ENCODE peak calls at places on chromosomes 7 and 10, in six cellular contexts. One of them, this sample, is unnamed.

GRCh38 chr7:25752967-25753791 is 398.8 kb upstream of the NFE2L3 start:
- DNase-seq in IMR-90: no peak
- DNase-seq in coronary artery: no peak
- DNase-seq in adrenal gland: no peak
- DNase-seq in AG10803: no peak
- DNase-seq in cardiac muscle cell: no peak
- DNase-seq in this sample: no peak

GRCh38 chr7:37369904-37370303 is 78.8 kb downstream of the ELMO1 start:
- DNase-seq in cardiac muscle cell: no peak
- DNase-seq in adrenal gland: no peak
- DNase-seq in IMR-90: no peak
- DNase-seq in AG10803: no peak
- DNase-seq in coronary artery: no peak
- DNase-seq in this sample: no peak

GRCh38 chr7:47228386-47229014 is 353.4 kb downstream of the TNS3 start:
- DNase-seq in adrenal gland: no peak
- DNase-seq in IMR-90: no peak
- DNase-seq in cardiac muscle cell: no peak
- DNase-seq in coronary artery: no peak
- DNase-seq in AG10803: no peak
- DNase-seq in this sample: no peak

GRCh38 chr7:37092548-37092947 is 356.1 kb downstream of the ELMO1 start:
- DNase-seq in adrenal gland: peak
- DNase-seq in cardiac muscle cell: no peak
- DNase-seq in AG10803: no peak
- DNase-seq in coronary artery: no peak
- DNase-seq in IMR-90: no peak
- DNase-seq in this sample: no peak

GRCh38 chr7:106392565-106392964 is 107.8 kb upstream of the NAMPT start:
- DNase-seq in AG10803: no peak
- DNase-seq in adrenal gland: no peak
- DNase-seq in cardiac muscle cell: no peak
- DNase-seq in coronary artery: no peak
- DNase-seq in IMR-90: no peak
- DNase-seq in this sample: no peak

GRCh38 chr10:121664671-121665070 is 66.4 kb upstream of the FGFR2 start:
- DNase-seq in adrenal gland: no peak
- DNase-seq in coronary artery: no peak
- DNase-seq in AG10803: no peak
- DNase-seq in IMR-90: no peak
- DNase-seq in cardiac muscle cell: no peak
- DNase-seq in this sample: no peak

GRCh38 chr7:47803846-47804245 is 144.4 kb downstream of the PKD1L1 start:
- DNase-seq in coronary artery: no peak
- DNase-seq in cardiac muscle cell: no peak
- DNase-seq in adrenal gland: no peak
- DNase-seq in AG10803: no peak
- DNase-seq in IMR-90: no peak
- DNase-seq in this sample: no peak

GRCh38 chr10:31028076-31028475 is 3.6 kb downstream of the ZNF438 start:
- DNase-seq in coronary artery: no peak
- DNase-seq in adrenal gland: no peak
- DNase-seq in IMR-90: no peak
- DNase-seq in cardiac muscle cell: peak
- DNase-seq in AG10803: peak
- DNase-seq in this sample: no peak

GRCh38 chr10:33421789-33422188 is 87.3 kb upstream of the NRP1 start:
- DNase-seq in AG10803: peak
- DNase-seq in IMR-90: peak
- DNase-seq in adrenal gland: peak
- DNase-seq in cardiac muscle cell: peak
- DNase-seq in coronary artery: peak
- DNase-seq in this sample: peak

GRCh38 chr10:128049226-128050010 is 76.8 kb downstream of the MKI67 start:
- DNase-seq in adrenal gland: no peak
- DNase-seq in AG10803: no peak
- DNase-seq in IMR-90: no peak
- DNase-seq in cardiac muscle cell: no peak
- DNase-seq in coronary artery: no peak
- DNase-seq in this sample: no peak

GRCh38 chr7:6917258-6917657 is 91.2 kb upstream of the CCZ1B start:
- DNase-seq in IMR-90: no peak
- DNase-seq in coronary artery: no peak
- DNase-seq in AG10803: no peak
- DNase-seq in cardiac muscle cell: no peak
- DNase-seq in adrenal gland: no peak
- DNase-seq in this sample: no peak

GRCh38 chr7:91137969-91138368 is 126.3 kb upstream of the FZD1 start:
- DNase-seq in adrenal gland: no peak
- DNase-seq in cardiac muscle cell: no peak
- DNase-seq in IMR-90: no peak
- DNase-seq in AG10803: no peak
- DNase-seq in coronary artery: no peak
- DNase-seq in this sample: no peak

GRCh38 chr7:108525327-108525984 is 479 bp downstream of the PNPLA8 start:
- DNase-seq in cardiac muscle cell: peak
- DNase-seq in AG10803: peak
- DNase-seq in IMR-90: peak
- DNase-seq in adrenal gland: no peak
- DNase-seq in coronary artery: no peak
- DNase-seq in this sample: peak

GRCh38 chr7:95820778-95821177 is 48.4 kb downstream of the DYNC1I1 start:
- DNase-seq in IMR-90: no peak
- DNase-seq in coronary artery: no peak
- DNase-seq in AG10803: no peak
- DNase-seq in cardiac muscle cell: no peak
- DNase-seq in adrenal gland: no peak
- DNase-seq in this sample: no peak

GRCh38 chr7:141659501-141659900 is 42.5 kb downstream of the DENND11 start:
- DNase-seq in IMR-90: no peak
- DNase-seq in AG10803: no peak
- DNase-seq in cardiac muscle cell: no peak
- DNase-seq in coronary artery: no peak
- DNase-seq in adrenal gland: no peak
- DNase-seq in this sample: no peak

GRCh38 chr7:55177589-55178261 is 158.9 kb downstream of the EGFR start:
- DNase-seq in coronary artery: no peak
- DNase-seq in cardiac muscle cell: peak
- DNase-seq in AG10803: peak
- DNase-seq in IMR-90: no peak
- DNase-seq in adrenal gland: no peak
- DNase-seq in this sample: no peak

GRCh38 chr10:83724471-83725241 is 414.7 kb upstream of the GHITM start:
- DNase-seq in IMR-90: no peak
- DNase-seq in AG10803: no peak
- DNase-seq in adrenal gland: no peak
- DNase-seq in cardiac muscle cell: peak
- DNase-seq in coronary artery: no peak
- DNase-seq in this sample: no peak

GRCh38 chr10:70381491-70382421 is 669 bp downstream of the LRRC20 start:
- DNase-seq in adrenal gland: peak
- DNase-seq in IMR-90: peak
- DNase-seq in coronary artery: no peak
- DNase-seq in cardiac muscle cell: peak
- DNase-seq in AG10803: no peak
- DNase-seq in this sample: no peak

GRCh38 chr10:43380610-43381222 is 9.3 kb downstream of the FXYD4 start:
- DNase-seq in IMR-90: peak
- DNase-seq in AG10803: peak
- DNase-seq in cardiac muscle cell: peak
- DNase-seq in coronary artery: no peak
- DNase-seq in adrenal gland: no peak
- DNase-seq in this sample: no peak

GRCh38 chr10:184911-185310 is 49.7 kb downstream of the ZMYND11 start:
- DNase-seq in IMR-90: peak
- DNase-seq in coronary artery: no peak
- DNase-seq in adrenal gland: no peak
- DNase-seq in AG10803: peak
- DNase-seq in cardiac muscle cell: no peak
- DNase-seq in this sample: peak

GRCh38 chr7:44197487-44197886 is 3.3 kb upstream of the YKT6 start:
- DNase-seq in coronary artery: no peak
- DNase-seq in cardiac muscle cell: no peak
- DNase-seq in adrenal gland: no peak
- DNase-seq in IMR-90: no peak
- DNase-seq in AG10803: no peak
- DNase-seq in this sample: no peak

GRCh38 chr7:7682856-7683255 is 35.6 kb downstream of the RPA3 start:
- DNase-seq in cardiac muscle cell: no peak
- DNase-seq in coronary artery: no peak
- DNase-seq in IMR-90: no peak
- DNase-seq in adrenal gland: no peak
- DNase-seq in AG10803: no peak
- DNase-seq in this sample: no peak

GRCh38 chr10:78688945-78689935 is 379.5 kb upstream of the ZMIZ1 start:
- DNase-seq in coronary artery: peak
- DNase-seq in cardiac muscle cell: peak
- DNase-seq in IMR-90: no peak
- DNase-seq in AG10803: peak
- DNase-seq in adrenal gland: no peak
- DNase-seq in this sample: no peak

GRCh38 chr7:64849250-64849923 is 53.7 kb upstream of the ZNF273 start:
- DNase-seq in IMR-90: peak
- DNase-seq in AG10803: peak
- DNase-seq in coronary artery: no peak
- DNase-seq in adrenal gland: no peak
- DNase-seq in cardiac muscle cell: peak
- DNase-seq in this sample: peak

GRCh38 chr7:100710452-100710851 is 4.5 kb downstream of the POP7 start:
- DNase-seq in adrenal gland: no peak
- DNase-seq in coronary artery: no peak
- DNase-seq in AG10803: no peak
- DNase-seq in cardiac muscle cell: no peak
- DNase-seq in IMR-90: no peak
- DNase-seq in this sample: no peak

GRCh38 chr10:112981553-112981952 is 31.5 kb downstream of the TCF7L2 start:
- DNase-seq in coronary artery: no peak
- DNase-seq in adrenal gland: no peak
- DNase-seq in cardiac muscle cell: no peak
- DNase-seq in IMR-90: no peak
- DNase-seq in AG10803: no peak
- DNase-seq in this sample: peak

GRCh38 chr10:71685554-71686202 is 33.9 kb downstream of the C10orf105 start:
- DNase-seq in cardiac muscle cell: no peak
- DNase-seq in adrenal gland: no peak
- DNase-seq in IMR-90: no peak
- DNase-seq in AG10803: no peak
- DNase-seq in coronary artery: no peak
- DNase-seq in this sample: no peak

GRCh38 chr10:92689663-92690210 is at the start of gene HHEX:
- DNase-seq in cardiac muscle cell: peak
- DNase-seq in adrenal gland: peak
- DNase-seq in AG10803: peak
- DNase-seq in IMR-90: peak
- DNase-seq in coronary artery: no peak
- DNase-seq in this sample: no peak
- TF ChIP-seq CTCF in cardiac muscle cell: no peak
- TF ChIP-seq CTCF in adrenal gland: no peak
- TF ChIP-seq CTCF in AG10803: no peak
- TF ChIP-seq CTCF in IMR-90: no peak
- TF ChIP-seq CTCF in coronary artery: no peak
- TF ChIP-seq CTCF in this sample: peak

DNA sequence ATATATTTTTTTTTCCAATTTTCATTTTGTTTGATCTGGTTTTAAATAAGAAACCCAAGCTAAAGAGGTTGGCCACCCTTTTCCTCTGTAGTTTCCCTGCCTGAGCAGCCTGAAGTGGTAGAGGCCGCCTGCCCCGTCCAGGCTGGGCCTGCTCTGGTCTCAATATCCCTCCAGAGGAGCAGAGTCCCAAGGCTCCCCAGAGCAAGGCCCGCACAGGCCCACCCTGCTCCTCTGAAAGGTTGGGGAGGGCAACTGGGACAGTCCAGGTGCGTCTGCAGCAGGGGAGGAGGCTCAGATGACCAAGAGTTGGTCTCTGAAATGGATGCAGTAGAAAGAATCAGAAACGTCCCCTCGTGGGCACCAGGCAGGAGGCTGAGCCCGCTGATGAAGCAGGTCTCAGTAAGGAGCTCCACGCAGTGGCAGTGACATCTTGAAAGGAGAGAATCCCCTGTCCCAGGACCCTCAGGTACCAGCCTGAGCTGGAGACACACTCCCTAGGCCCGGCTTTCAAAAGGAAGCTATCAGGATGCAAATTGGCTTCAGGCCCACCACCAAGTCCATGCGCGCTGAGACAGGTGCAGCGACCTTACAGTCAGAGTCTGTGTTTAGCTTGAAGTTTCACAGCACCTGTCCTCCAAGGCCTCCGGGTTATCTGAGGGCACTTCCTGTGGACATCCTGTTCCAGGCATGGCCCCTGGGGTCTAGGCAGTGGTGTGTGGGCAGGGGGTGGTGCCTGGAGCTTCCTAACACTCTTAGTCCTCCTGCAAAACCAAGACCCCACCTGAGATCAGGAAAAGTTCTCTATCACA is 37.7 kb downstream of the EN2 start:
- DNase-seq in coronary artery: no peak
- DNase-seq in cardiac muscle cell: no peak
- DNase-seq in AG10803: no peak
- DNase-seq in IMR-90: no peak
- DNase-seq in adrenal gland: no peak
- DNase-seq in this sample: no peak
- TF ChIP-seq CTCF in coronary artery: no peak
- TF ChIP-seq CTCF in cardiac muscle cell: no peak
- TF ChIP-seq CTCF in AG10803: no peak
- TF ChIP-seq CTCF in IMR-90: no peak
- TF ChIP-seq CTCF in adrenal gland: no peak
- TF ChIP-seq CTCF in this sample: no peak

DNA sequence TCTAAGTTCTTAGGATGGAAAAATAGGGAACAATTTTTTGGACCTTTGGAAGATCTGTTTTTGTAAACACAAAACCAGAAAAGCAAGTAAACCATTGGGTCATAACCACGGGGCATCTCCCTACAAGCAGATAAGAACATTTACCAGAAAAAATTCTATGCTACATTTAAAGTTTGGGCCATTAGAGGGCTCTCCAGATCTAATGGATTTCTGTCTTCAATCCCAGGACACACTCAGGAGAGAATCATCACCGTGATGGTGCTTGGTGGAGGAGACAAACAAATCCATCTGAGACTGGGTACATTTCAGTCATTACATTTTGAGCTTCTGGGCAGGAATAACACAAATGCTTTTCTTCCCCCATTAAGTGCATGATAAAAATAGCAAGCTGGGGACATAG is 178.4 kb upstream of the TARP start:
- DNase-seq in AG10803: peak
- DNase-seq in adrenal gland: no peak
- DNase-seq in IMR-90: peak
- DNase-seq in cardiac muscle cell: peak
- DNase-seq in coronary artery: no peak
- DNase-seq in this sample: peak
- TF ChIP-seq CTCF in AG10803: peak
- TF ChIP-seq CTCF in adrenal gland: no peak
- TF ChIP-seq CTCF in IMR-90: peak
- TF ChIP-seq CTCF in cardiac muscle cell: peak
- TF ChIP-seq CTCF in coronary artery: no peak
- TF ChIP-seq CTCF in this sample: peak

GRCh38 chr7:42700376-42701327 is 211.2 kb downstream of the C7orf25 start:
- DNase-seq in adrenal gland: peak
- DNase-seq in coronary artery: no peak
- DNase-seq in cardiac muscle cell: peak
- DNase-seq in IMR-90: no peak
- DNase-seq in AG10803: no peak
- DNase-seq in this sample: no peak
- TF ChIP-seq CTCF in adrenal gland: no peak
- TF ChIP-seq CTCF in coronary artery: no peak
- TF ChIP-seq CTCF in cardiac muscle cell: peak
- TF ChIP-seq CTCF in IMR-90: peak
- TF ChIP-seq CTCF in AG10803: peak
- TF ChIP-seq CTCF in this sample: no peak

GRCh38 chr10:22854935-22855421 is 72.9 kb upstream of the ARMC3 start:
- DNase-seq in coronary artery: no peak
- DNase-seq in IMR-90: peak
- DNase-seq in cardiac muscle cell: peak
- DNase-seq in adrenal gland: no peak
- DNase-seq in AG10803: no peak
- DNase-seq in this sample: no peak
- TF ChIP-seq CTCF in coronary artery: no peak
- TF ChIP-seq CTCF in IMR-90: peak
- TF ChIP-seq CTCF in cardiac muscle cell: peak
- TF ChIP-seq CTCF in adrenal gland: no peak
- TF ChIP-seq CTCF in AG10803: peak
- TF ChIP-seq CTCF in this sample: peak